ENCODE peak calls at places on chromosomes 1 and 21, in six cellular contexts. T, A, K, D, B and G are unnamed samples.

GRCh38 chr21:39633770-39634181 is 21.0 kb downstream of the B3GALT5 start:
- DNase-seq in T (no peak), A (no peak), K (no peak), D (peak), B (no peak), G (no peak)

GRCh38 chr1:247294282-247294681 is 37.4 kb downstream of the ZNF496 start:
- DNase-seq in T (no peak), A (no peak), K (no peak), D (peak), B (no peak), G (no peak)

GRCh38 chr1:197526736-197527371 is 248.4 kb downstream of the DENND1B start:
- DNase-seq in T (no peak), A (no peak), K (no peak), D (no peak), B (no peak), G (peak)

GRCh38 chr1:25810341-25811299 is 9.1 kb upstream of the MTFR1L start:
- DNase-seq in T (peak), A (peak), K (peak), D (no peak), B (peak), G (peak)

GRCh38 chr1:232213928-232214327 is 416.0 kb downstream of the SIPA1L2 start:
- DNase-seq in T (no peak), A (no peak), K (no peak), D (no peak), B (no peak), G (no peak)

GRCh38 chr21:38123626-38124025 is 133.2 kb upstream of the KCNJ15 start:
- DNase-seq in T (no peak), A (no peak), K (no peak), D (no peak), B (no peak), G (no peak)

GRCh38 chr1:8055973-8056372 is 29.9 kb upstream of the ERRFI1 start:
- DNase-seq in T (no peak), A (no peak), K (no peak), D (no peak), B (no peak), G (no peak)

GRCh38 chr1:108561731-108562326 is 1.9 kb downstream of the EEIG2 start:
- DNase-seq in T (peak), A (peak), K (peak), D (no peak), B (peak), G (peak)

GRCh38 chr1:81967957-81968356 is 167.2 kb downstream of the ADGRL2 start:
- DNase-seq in T (no peak), A (no peak), K (no peak), D (no peak), B (no peak), G (no peak)

GRCh38 chr1:48936436-48936835 is 159.7 kb upstream of the BEND5 start:
- DNase-seq in T (no peak), A (no peak), K (no peak), D (no peak), B (no peak), G (no peak)

GRCh38 chr1:182332256-182332655 is 59.3 kb downstream of the GLUL start:
- DNase-seq in T (no peak), A (no peak), K (no peak), D (no peak), B (no peak), G (no peak)

GRCh38 chr21:39063517-39063916 is 119.7 kb downstream of the PSMG1 start:
- DNase-seq in T (no peak), A (no peak), K (no peak), D (no peak), B (no peak), G (no peak)

GRCh38 chr1:172993640-172994039 is 57.1 kb downstream of the TNFSF18 start:
- DNase-seq in T (no peak), A (no peak), K (no peak), D (peak), B (no peak), G (no peak)

GRCh38 chr1:220156620-220157146 is 62.8 kb downstream of the IARS2 start:
- DNase-seq in T (no peak), A (no peak), K (no peak), D (no peak), B (no peak), G (no peak)

GRCh38 chr1:89464008-89464407 is 60.6 kb upstream of the LRRC8B start:
- DNase-seq in T (peak), A (no peak), K (no peak), D (no peak), B (no peak), G (no peak)

GRCh38 chr1:184801503-184801902 is 46.8 kb upstream of the EDEM3 start:
- DNase-seq in T (no peak), A (no peak), K (no peak), D (peak), B (no peak), G (no peak)

GRCh38 chr1:201260648-201261311 is 22.5 kb upstream of the PKP1 start:
- DNase-seq in T (no peak), A (no peak), K (no peak), D (no peak), B (no peak), G (no peak)

GRCh38 chr1:76949503-76949902 is 82.2 kb downstream of the ST6GALNAC5 start:
- DNase-seq in T (no peak), A (no peak), K (no peak), D (no peak), B (no peak), G (no peak)

GRCh38 chr1:62325076-62325475 is 5.8 kb upstream of the KANK4 start:
- DNase-seq in T (no peak), A (no peak), K (no peak), D (no peak), B (no peak), G (no peak)

GRCh38 chr1:51504806-51505525 is 14.1 kb downstream of the EPS15 start:
- DNase-seq in T (peak), A (no peak), K (no peak), D (no peak), B (no peak), G (no peak)

GRCh38 chr1:155979525-155980343 is 1.4 kb upstream of the ARHGEF2 start:
- DNase-seq in T (peak), A (no peak), K (no peak), D (no peak), B (no peak), G (no peak)

GRCh38 chr1:212238552-212238951 is 46.7 kb upstream of the PPP2R5A start:
- DNase-seq in T (no peak), A (no peak), K (no peak), D (no peak), B (no peak), G (no peak)

GRCh38 chr1:16717174-16718108 is 22.9 kb upstream of the RNU1-4 start:
- DNase-seq in T (no peak), A (no peak), K (peak), D (no peak), B (no peak), G (peak)

GRCh38 chr1:39407889-39408640 is 83.4 kb upstream of the BMP8A start:
- DNase-seq in T (no peak), A (no peak), K (no peak), D (no peak), B (no peak), G (no peak)

GRCh38 chr1:39204441-39205081 is at the start of gene MACF1:
- DNase-seq in T (no peak), A (peak), K (no peak), D (peak), B (no peak), G (no peak)

GRCh38 chr1:41935226-41935625 is 16.5 kb upstream of the HIVEP3 start:
- DNase-seq in T (no peak), A (no peak), K (no peak), D (no peak), B (no peak), G (no peak)

GRCh38 chr1:189149547-189150375 is 1327.9 kb downstream of the BRINP3 start:
- DNase-seq in T (no peak), A (no peak), K (peak), D (no peak), B (no peak), G (no peak)

GRCh38 chr1:231763481-231763880 is 136.9 kb downstream of the DISC1 start:
- DNase-seq in T (no peak), A (no peak), K (no peak), D (no peak), B (no peak), G (no peak)

GRCh38 chr1:209405183-209405823 is 178.2 kb upstream of the CAMK1G start:
- DNase-seq in T (no peak), A (no peak), K (no peak), D (no peak), B (no peak), G (no peak)

GRCh38 chr1:116769050-116769449 is 14.8 kb downstream of the CD2 start:
- DNase-seq in T (peak), A (no peak), K (no peak), D (no peak), B (no peak), G (no peak)

GRCh38 chr1:49465486-49466185 is 558.1 kb downstream of the AGBL4 start:
- DNase-seq in T (no peak), A (no peak), K (no peak), D (no peak), B (no peak), G (no peak)

GRCh38 chr1:180247580-180247979 is 17.5 kb downstream of the LHX4 start:
- DNase-seq in T (no peak), A (no peak), K (no peak), D (no peak), B (no peak), G (no peak)

GRCh38 chr1:21604208-21604957 is 64.8 kb downstream of the RAP1GAP start:
- DNase-seq in T (no peak), A (no peak), K (no peak), D (no peak), B (no peak), G (no peak)

GRCh38 chr1:21605964-21606705 is 63.0 kb downstream of the RAP1GAP start:
- DNase-seq in T (no peak), A (no peak), K (no peak), D (no peak), B (no peak), G (no peak)

GRCh38 chr1:21607549-21608529 is 61.3 kb downstream of the RAP1GAP start:
- DNase-seq in T (peak), A (peak), K (peak), D (no peak), B (no peak), G (peak)

GRCh38 chr1:21603177-21604138 is 65.7 kb downstream of the RAP1GAP start:
- DNase-seq in T (no peak), A (no peak), K (no peak), D (no peak), B (no peak), G (no peak)

GRCh38 chr1:21605012-21605715 is 64.0 kb downstream of the RAP1GAP start:
- DNase-seq in T (no peak), A (no peak), K (no peak), D (no peak), B (no peak), G (no peak)
- TF ChIP-seq CTCF in T (no peak), A (no peak), K (no peak), D (no peak), B (no peak), G (no peak)

GRCh38 chr1:31401241-31401640 is 11.8 kb upstream of the SERINC2 start:
- DNase-seq in T (no peak), A (no peak), K (no peak), D (no peak), B (no peak), G (no peak)
- TF ChIP-seq CTCF in T (no peak), A (no peak), K (no peak), D (no peak), B (no peak), G (no peak)

DNA sequence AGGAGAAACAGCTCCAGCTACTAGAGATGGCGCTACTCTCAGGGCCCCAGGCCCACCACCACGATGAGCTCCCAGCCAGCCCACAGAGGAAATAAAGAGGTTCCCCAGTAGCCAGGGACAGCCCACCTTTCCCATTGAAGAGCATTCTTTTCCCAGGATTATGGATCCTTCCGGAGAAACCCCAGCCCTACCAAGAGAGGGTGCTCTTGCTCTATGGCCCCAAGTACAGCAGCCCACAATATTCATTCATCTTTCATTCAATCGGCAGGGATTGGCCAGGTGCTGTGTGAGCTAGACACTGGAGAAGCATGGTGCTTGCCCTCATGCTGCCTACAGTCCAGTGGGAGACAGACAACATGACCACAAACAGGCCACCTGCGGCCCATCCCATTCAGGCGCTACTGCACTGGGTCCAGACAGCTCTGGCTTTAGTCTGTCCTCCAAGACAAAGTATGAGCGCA is 29.9 kb downstream of the PMVK start:
- DNase-seq in T (no peak), A (no peak), K (no peak), D (no peak), B (no peak), G (no peak)
- TF ChIP-seq CTCF in T (peak), A (no peak), K (no peak), D (peak), B (no peak), G (no peak)

GRCh38 chr1:72846891-72847290 is 564.6 kb upstream of the NEGR1 start:
- DNase-seq in T (no peak), A (no peak), K (no peak), D (no peak), B (no peak), G (no peak)

GRCh38 chr1:72846476-72846875 is 564.1 kb upstream of the NEGR1 start:
- DNase-seq in T (no peak), A (no peak), K (no peak), D (no peak), B (no peak), G (no peak)

GRCh38 chr1:72848997-72849396 is 566.7 kb upstream of the NEGR1 start:
- DNase-seq in T (no peak), A (no peak), K (no peak), D (no peak), B (no peak), G (no peak)

GRCh38 chr1:72845981-72846380 is 563.6 kb upstream of the NEGR1 start:
- DNase-seq in T (no peak), A (no peak), K (no peak), D (no peak), B (no peak), G (no peak)

GRCh38 chr1:72845342-72845741 is 563.0 kb upstream of the NEGR1 start:
- DNase-seq in T (no peak), A (no peak), K (peak), D (no peak), B (no peak), G (no peak)
- TF ChIP-seq CTCF in T (no peak), A (no peak), K (no peak), D (no peak), B (no peak), G (no peak)